ENCODE peak calls at places on chromosomes 4 and X, in nine cellular contexts. C, B, L, A, W, P, Q, N and S are unnamed samples.

GRCh38 chr4:83217721-83218522 is 66.7 kb downstream of the COQ2 start:
- DNase-seq in L (peak; percentile 86), Q (no peak), A (no peak), W (peak; percentile 80), P (no peak), C (no peak), B (no peak), N (peak; percentile 73), S (peak; percentile 51)

GRCh38 chr4:4990329-4990728 is 28.9 kb downstream of the CYTL1 start:
- DNase-seq in B (no peak), C (no peak), L (no peak), P (no peak), W (no peak), N (no peak), A (peak; percentile 51), Q (no peak), S (no peak)

GRCh38 chr4:164935363-164935762 is 42.1 kb downstream of the TRIM61 start:
- DNase-seq in L (no peak), A (no peak), Q (peak; percentile 17), N (peak; percentile 40), B (no peak), W (peak; percentile 50), C (peak; percentile 27), P (no peak), S (no peak)

GRCh38 chrX:138349351-138349750 is 362.2 kb downstream of the FGF13 start:
- DNase-seq in P (no peak), L (no peak), Q (no peak), C (no peak), A (no peak), B (no peak), W (no peak), N (no peak), S (no peak)

GRCh38 chrX:108584617-108585211 is 145.1 kb downstream of the COL4A5 start:
- DNase-seq in L (no peak), B (no peak), A (peak; percentile 15), P (no peak), W (peak; percentile 2), N (peak; percentile 7), Q (peak; percentile 2), C (peak; percentile 4), S (peak; percentile 18)

GRCh38 chr4:5051692-5052423 is 578 bp downstream of the STK32B start:
- DNase-seq in C (no peak), N (peak; percentile 31), L (no peak), Q (no peak), P (no peak), A (peak; percentile 53), W (peak; percentile 30), B (no peak), S (no peak)

GRCh38 chr4:185576918-185577591 is 41.7 kb upstream of the PDLIM3 start:
- DNase-seq in C (no peak), N (no peak), W (no peak), A (no peak), Q (peak; percentile 52), P (no peak), B (no peak), L (no peak), S (no peak)

GRCh38 chr4:74682567-74683359 is 111.6 kb downstream of the BTC start:
- DNase-seq in W (no peak), B (no peak), N (no peak), A (peak; percentile 94), Q (no peak), P (no peak), C (peak; percentile 89), L (no peak), S (peak; percentile 95)

GRCh38 chrX:20410540-20410939 is 143.8 kb upstream of the RPS6KA3 start:
- DNase-seq in C (no peak), P (no peak), L (no peak), W (no peak), B (no peak), N (no peak), A (no peak), Q (no peak), S (no peak)

GRCh38 chr4:76306882-76307669 is 543 bp downstream of the STBD1 start:
- DNase-seq in L (no peak), P (no peak), W (peak; percentile 55), C (no peak), A (peak; percentile 90), Q (peak; percentile 77), N (peak; percentile 43), B (no peak), S (peak; percentile 66)

GRCh38 chr4:632926-633325 is 7.6 kb downstream of the PDE6B start:
- DNase-seq in B (no peak), N (no peak), Q (no peak), W (no peak), P (no peak), A (no peak), L (peak; percentile 47), C (no peak), S (no peak)

GRCh38 chr4:53705151-53705764 is 114.0 kb upstream of the LNX1 start:
- DNase-seq in P (no peak), W (no peak), B (no peak), L (no peak), A (peak; percentile 20), Q (no peak), C (no peak), N (no peak), S (no peak)

GRCh38 chrX:68420559-68420958 is 12.7 kb downstream of the OPHN1 start:
- DNase-seq in L (no peak), A (no peak), W (no peak), C (no peak), N (no peak), Q (no peak), B (no peak), P (no peak), S (no peak)

GRCh38 chr4:7753931-7754465 is 185.7 kb downstream of the AFAP1 start:
- DNase-seq in P (no peak), Q (no peak), A (no peak), W (no peak), C (no peak), B (no peak), L (no peak), N (no peak), S (no peak)

GRCh38 chrX:148380614-148381561 is 119.5 kb upstream of the AFF2 start:
- DNase-seq in Q (no peak), C (no peak), B (peak; percentile 16), L (peak; percentile 12), P (no peak), W (peak; percentile 26), N (peak; percentile 19), A (peak; percentile 36), S (no peak)

GRCh38 chr4:37687175-37687525 is 974 bp upstream of the RELL1 start:
- DNase-seq in N (no peak), A (no peak), C (no peak), B (no peak), Q (no peak), P (no peak), L (no peak), W (no peak), S (no peak)

GRCh38 chr4:55435136-55435535 is 39.4 kb downstream of the TMEM165 start:
- DNase-seq in Q (no peak), W (no peak), N (no peak), L (no peak), B (no peak), A (peak; percentile 66), C (no peak), P (no peak), S (peak; percentile 32)

GRCh38 chr4:4386736-4387392 is at the start of gene NSG1:
- DNase-seq in N (peak; percentile 47), P (no peak), A (peak; percentile 60), C (no peak), Q (no peak), W (no peak), L (no peak), B (no peak), S (peak; percentile 69)

GRCh38 chrX:2442694-2443093 is 58.1 kb downstream of the DHRSX start:
- DNase-seq in W (no peak), A (no peak), L (no peak), C (no peak), Q (no peak), B (no peak), N (no peak), P (no peak), S (no peak)

GRCh38 chr4:5472166-5472565 is 236.2 kb downstream of the EVC2 start:
- DNase-seq in L (no peak), N (no peak), B (no peak), W (no peak), C (no peak), A (no peak), P (no peak), Q (no peak), S (no peak)